ENCODE peak calls at places on chromosome 14, in four cellular contexts. One of them, this sample, is unnamed.

GRCh38 chr14:78595797-78596196 is 425.6 kb downstream of the NRXN3 start:
- DNase-seq in mesendoderm: peak; percentile 47
- DNase-seq in IMR-90: no peak
- DNase-seq in H9: peak; percentile 40
- DNase-seq in this sample: peak; percentile 48

GRCh38 chr14:57833304-57833703 is 32.6 kb downstream of the SLC35F4 start:
- DNase-seq in mesendoderm: peak; percentile 79
- DNase-seq in IMR-90: peak; percentile 88
- DNase-seq in H9: no peak
- DNase-seq in this sample: no peak

GRCh38 chr14:62743118-62743517 is 302.1 kb downstream of the KCNH5 start:
- DNase-seq in mesendoderm: no peak
- DNase-seq in IMR-90: no peak
- DNase-seq in H9: no peak
- DNase-seq in this sample: no peak

GRCh38 chr14:43872752-43873655 is 634.1 kb downstream of the FSCB start:
- DNase-seq in mesendoderm: peak; percentile 95
- DNase-seq in IMR-90: no peak
- DNase-seq in H9: peak; percentile 40
- DNase-seq in this sample: peak; percentile 56

GRCh38 chr14:104977681-104978647 is at the start of gene AHNAK2:
- DNase-seq in mesendoderm: peak; percentile 87
- DNase-seq in IMR-90: peak; percentile 67
- DNase-seq in H9: peak; percentile 92
- DNase-seq in this sample: peak; percentile 88

GRCh38 chr14:21057803-21058675 is at the start of gene RNASE8:
- DNase-seq in mesendoderm: no peak
- DNase-seq in IMR-90: peak; percentile 35
- DNase-seq in H9: no peak
- DNase-seq in this sample: no peak

GRCh38 chr14:81406863-81407262 is 6.7 kb upstream of the STON2 start:
- DNase-seq in mesendoderm: no peak
- DNase-seq in IMR-90: peak; percentile 1
- DNase-seq in H9: no peak
- DNase-seq in this sample: no peak

GRCh38 chr14:76514599-76514998 is 138.7 kb downstream of the ESRRB start:
- DNase-seq in mesendoderm: no peak
- DNase-seq in IMR-90: peak; percentile 2
- DNase-seq in H9: no peak
- DNase-seq in this sample: no peak

GRCh38 chr14:58426819-58427288 is 477 bp downstream of the TIMM9 start:
- DNase-seq in mesendoderm: peak; percentile 86
- DNase-seq in IMR-90: peak; percentile 65
- DNase-seq in H9: peak; percentile 72
- DNase-seq in this sample: peak; percentile 13

GRCh38 chr14:28294834-28295440 is 471.6 kb upstream of the FOXG1 start:
- DNase-seq in mesendoderm: peak; percentile 64
- DNase-seq in IMR-90: no peak
- DNase-seq in H9: no peak
- DNase-seq in this sample: no peak

GRCh38 chr14:67440513-67440912 is 28.5 kb upstream of the PLEK2 start:
- DNase-seq in mesendoderm: no peak
- DNase-seq in IMR-90: no peak
- DNase-seq in H9: no peak
- DNase-seq in this sample: no peak

GRCh38 chr14:53531151-53531550 is 378.0 kb upstream of the DDHD1 start:
- DNase-seq in mesendoderm: no peak
- DNase-seq in IMR-90: no peak
- DNase-seq in H9: no peak
- DNase-seq in this sample: no peak

GRCh38 chr14:73591690-73592448 is at the start of gene ACOT4:
- DNase-seq in mesendoderm: peak; percentile 27
- DNase-seq in IMR-90: peak; percentile 20
- DNase-seq in H9: peak; percentile 59
- DNase-seq in this sample: peak; percentile 54

GRCh38 chr14:89348726-89349125 is 68.3 kb downstream of the FOXN3 start:
- DNase-seq in mesendoderm: no peak
- DNase-seq in IMR-90: no peak
- DNase-seq in H9: no peak
- DNase-seq in this sample: no peak

GRCh38 chr14:89352976-89353817 is 63.8 kb downstream of the FOXN3 start:
- DNase-seq in mesendoderm: no peak
- DNase-seq in IMR-90: no peak
- DNase-seq in H9: no peak
- DNase-seq in this sample: no peak

GRCh38 chr14:89349196-89350008 is 67.6 kb downstream of the FOXN3 start:
- DNase-seq in mesendoderm: peak; percentile 88
- DNase-seq in IMR-90: no peak
- DNase-seq in H9: peak; percentile 79
- DNase-seq in this sample: no peak

GRCh38 chr14:89351958-89352404 is 65.1 kb downstream of the FOXN3 start:
- DNase-seq in mesendoderm: no peak
- DNase-seq in IMR-90: no peak
- DNase-seq in H9: no peak
- DNase-seq in this sample: no peak

GRCh38 chr14:89351364-89351957 is 65.6 kb downstream of the FOXN3 start:
- DNase-seq in mesendoderm: peak; percentile 66
- DNase-seq in IMR-90: peak; percentile 42
- DNase-seq in H9: peak; percentile 66
- DNase-seq in this sample: peak; percentile 51
- H3K4me2 ChIP-seq in mesendoderm: no peak overlapping the region
- H3K4me2 ChIP-seq in IMR-90: peak overlapping the region; percentile 76
- H3K4me2 ChIP-seq in H9: peak overlapping the region; percentile 46
- H3K4me2 ChIP-seq in this sample: peak overlapping the region; percentile 51

DNA sequence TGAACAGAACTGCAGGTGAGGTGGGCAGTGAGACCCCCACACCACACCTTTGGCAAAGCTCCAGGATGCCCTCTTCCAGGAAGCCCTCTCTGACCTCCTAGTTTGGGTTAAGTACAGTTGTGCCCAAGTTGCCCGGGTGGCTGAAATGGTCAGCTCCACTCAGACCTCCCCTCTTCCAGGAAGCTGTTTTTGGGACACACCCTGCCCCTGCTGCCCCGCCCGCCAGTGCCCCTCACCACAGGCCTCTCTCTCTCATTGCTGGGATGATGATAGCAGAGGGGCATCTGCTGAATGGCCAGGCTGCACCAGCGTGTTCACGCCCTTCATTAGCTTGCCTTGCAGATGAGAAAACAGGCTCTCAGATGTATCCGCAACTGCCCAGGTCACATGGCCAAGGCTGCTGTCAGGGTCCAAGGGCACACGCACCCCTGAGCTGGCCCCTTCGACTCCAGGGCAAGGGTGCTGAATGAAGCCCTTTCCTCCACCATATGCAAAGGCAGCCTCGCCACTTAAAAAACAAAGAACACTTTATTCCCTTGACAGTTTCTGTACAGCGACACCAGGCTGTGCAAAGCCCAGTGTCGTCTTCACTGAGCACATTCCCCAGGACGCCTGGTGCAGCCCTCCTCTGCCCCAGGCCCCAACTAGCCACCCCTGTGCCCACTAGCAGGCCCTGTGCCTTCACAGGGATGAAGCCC is 15.5 kb downstream of the SLC25A29 start:
- DNase-seq in mesendoderm: no peak
- DNase-seq in IMR-90: no peak
- DNase-seq in H9: no peak
- DNase-seq in this sample: no peak
- H3K56ac ChIP-seq in mesendoderm: no peak overlapping the region
- H3K56ac ChIP-seq in IMR-90: no peak overlapping the region
- H3K56ac ChIP-seq in H9: no peak overlapping the region
- H3K56ac ChIP-seq in this sample: no peak overlapping the region

DNA sequence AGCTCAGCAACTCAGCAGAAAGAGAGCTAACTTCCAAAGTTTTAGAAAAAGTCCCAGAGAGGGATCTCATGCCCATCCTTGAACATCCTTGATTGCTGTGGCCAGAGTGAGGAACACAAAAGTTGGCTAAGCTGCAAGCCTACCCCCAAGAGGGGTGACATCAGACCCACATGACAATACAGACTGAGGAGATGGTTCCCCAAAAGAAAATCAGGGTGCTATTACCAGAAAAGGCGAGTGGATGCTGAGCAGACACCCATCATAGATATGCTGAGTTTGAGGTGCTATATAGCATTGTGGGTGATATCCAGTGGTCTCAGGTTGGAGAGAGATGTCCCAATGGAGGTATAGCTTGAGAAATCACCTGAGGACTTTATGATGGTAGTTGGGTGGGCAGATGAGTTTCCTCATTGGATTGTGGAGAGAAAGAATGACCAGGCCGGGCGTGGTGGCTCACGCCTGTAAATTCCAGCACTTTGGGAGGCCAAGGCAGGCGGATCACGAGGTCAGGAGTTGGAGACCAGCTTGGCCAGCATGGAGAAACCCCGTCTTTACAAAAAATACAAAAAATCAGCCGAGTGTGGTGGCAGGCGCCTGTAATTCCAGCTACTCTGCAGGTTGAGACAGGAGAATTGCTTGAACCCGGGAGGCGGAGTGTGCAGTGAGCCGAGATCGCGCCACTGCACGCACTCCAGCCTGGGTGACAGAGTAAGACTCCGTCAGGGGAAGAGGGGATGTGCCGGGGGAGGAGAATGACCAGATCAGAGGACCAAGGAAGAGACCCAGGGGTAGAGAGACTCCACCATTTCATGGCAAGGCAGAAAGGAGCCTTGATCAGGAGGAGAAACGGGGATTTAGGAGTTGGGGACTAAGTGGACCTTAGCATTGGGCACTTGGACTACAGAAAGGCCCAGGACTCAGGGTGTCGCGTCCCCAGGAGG is 881 bp upstream of the PCK2 start:
- DNase-seq in mesendoderm: peak; percentile 16
- DNase-seq in IMR-90: no peak
- DNase-seq in H9: no peak
- DNase-seq in this sample: no peak
- H3K4me2 ChIP-seq in mesendoderm: peak overlapping the region; percentile 15
- H3K4me2 ChIP-seq in IMR-90: peak overlapping the region; percentile 49
- H3K4me2 ChIP-seq in H9: peak overlapping the region; percentile 28
- H3K4me2 ChIP-seq in this sample: peak overlapping the region; percentile 58

GRCh38 chr14:91378945-91379932 is 38.4 kb downstream of the CCDC88C start:
- DNase-seq in mesendoderm: no peak
- DNase-seq in IMR-90: no peak
- DNase-seq in H9: no peak
- DNase-seq in this sample: no peak
- H3K56ac ChIP-seq in mesendoderm: no peak overlapping the region
- H3K56ac ChIP-seq in IMR-90: no peak overlapping the region
- H3K56ac ChIP-seq in H9: no peak overlapping the region
- H3K56ac ChIP-seq in this sample: no peak overlapping the region

DNA sequence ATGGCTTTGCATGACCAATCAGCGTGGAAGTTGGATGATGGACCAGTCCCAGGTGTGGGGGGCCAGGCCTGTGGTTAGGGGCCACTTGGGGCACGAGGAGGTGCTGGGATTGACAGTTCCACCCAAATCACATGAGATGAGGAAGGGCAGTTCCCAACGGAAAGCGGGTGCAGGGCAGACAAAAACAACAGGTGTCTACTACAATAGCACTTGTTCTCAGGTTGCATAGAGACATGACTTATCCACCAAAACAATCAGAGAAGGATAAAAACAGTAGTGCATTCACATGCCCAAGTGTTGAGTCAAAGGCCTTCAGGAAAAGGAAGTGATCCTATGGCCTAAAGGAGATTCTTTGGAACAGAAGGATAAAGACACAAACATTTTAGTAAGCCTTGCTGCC is 14.6 kb upstream of the EIF2B2 start:
- DNase-seq in mesendoderm: peak; percentile 71
- DNase-seq in IMR-90: peak; percentile 75
- DNase-seq in H9: no peak
- DNase-seq in this sample: no peak
- H3K4me2 ChIP-seq in mesendoderm: no peak overlapping the region
- H3K4me2 ChIP-seq in IMR-90: no peak overlapping the region
- H3K4me2 ChIP-seq in H9: no peak overlapping the region
- H3K4me2 ChIP-seq in this sample: no peak overlapping the region

GRCh38 chr14:92926931-92927330 is 4.0 kb downstream of the CHGA start:
- DNase-seq in mesendoderm: no peak
- DNase-seq in IMR-90: no peak
- DNase-seq in H9: no peak
- DNase-seq in this sample: no peak

GRCh38 chr14:92925446-92925845 is 2.5 kb downstream of the CHGA start:
- DNase-seq in mesendoderm: peak; percentile 23
- DNase-seq in IMR-90: no peak
- DNase-seq in H9: no peak
- DNase-seq in this sample: no peak

GRCh38 chr14:92927396-92928257 is 4.7 kb downstream of the CHGA start:
- DNase-seq in mesendoderm: no peak
- DNase-seq in IMR-90: no peak
- DNase-seq in H9: no peak
- DNase-seq in this sample: no peak

GRCh38 chr14:92928258-92928629 is 5.3 kb downstream of the CHGA start:
- DNase-seq in mesendoderm: no peak
- DNase-seq in IMR-90: no peak
- DNase-seq in H9: no peak
- DNase-seq in this sample: no peak

GRCh38 chr14:92926180-92926845 is 3.4 kb downstream of the CHGA start:
- DNase-seq in mesendoderm: peak; percentile 14
- DNase-seq in IMR-90: no peak
- DNase-seq in H9: no peak
- DNase-seq in this sample: no peak
- H3K56ac ChIP-seq in mesendoderm: no peak overlapping the region
- H3K56ac ChIP-seq in IMR-90: no peak overlapping the region
- H3K56ac ChIP-seq in H9: no peak overlapping the region
- H3K56ac ChIP-seq in this sample: no peak overlapping the region

DNA sequence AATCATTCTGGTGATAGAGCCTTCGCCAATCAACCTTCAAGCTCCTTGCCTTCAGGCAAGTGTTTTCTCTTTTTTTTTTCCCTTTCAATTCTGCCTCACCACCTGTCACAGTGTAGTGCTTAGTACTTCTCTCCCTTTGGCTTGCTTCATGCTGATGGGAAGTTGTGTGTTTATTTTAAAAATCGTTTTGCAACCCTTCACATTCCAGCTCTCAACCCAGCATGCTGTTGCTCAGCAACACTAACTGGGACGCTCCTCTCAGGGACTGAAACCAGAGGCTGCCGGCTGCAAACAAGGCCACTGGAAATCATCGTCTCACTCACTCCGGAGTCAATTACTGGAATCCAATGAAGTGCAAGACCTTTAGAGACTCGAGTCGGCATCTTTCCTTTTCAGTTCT is 342.7 kb downstream of the PRKD1 start:
- DNase-seq in mesendoderm: peak; percentile 59
- DNase-seq in IMR-90: peak; percentile 94
- DNase-seq in H9: peak; percentile 30
- DNase-seq in this sample: no peak
- H3K4me2 ChIP-seq in mesendoderm: no peak overlapping the region
- H3K4me2 ChIP-seq in IMR-90: peak overlapping the region; percentile 45
- H3K4me2 ChIP-seq in H9: no peak overlapping the region
- H3K4me2 ChIP-seq in this sample: no peak overlapping the region

This sample was measured in H1.